ENCODE peak calls at places on chromosome 13, in five cellular contexts. One of them, this sample, is unnamed.
A peak's percentile ranks its signal among the peaks of the same experiment; 100 is the strongest.

GRCh38 chr13:59801107-59801880 is 362.4 kb downstream of the DIAPH3 start:
- DNase-seq in astrocyte of the spinal cord: no peak
- DNase-seq in upper lobe of right lung: no peak
- DNase-seq in A549: no peak
- DNase-seq in neural crest cell: no peak
- DNase-seq in this sample: no peak

GRCh38 chr13:111941845-111942447 is 125.0 kb upstream of the SOX1 start:
- DNase-seq in astrocyte of the spinal cord: no peak
- DNase-seq in upper lobe of right lung: no peak
- DNase-seq in A549: no peak
- DNase-seq in neural crest cell: no peak
- DNase-seq in this sample: no peak

GRCh38 chr13:27199691-27200090 is 28.1 kb upstream of the USP12 start:
- DNase-seq in astrocyte of the spinal cord: no peak
- DNase-seq in upper lobe of right lung: no peak
- DNase-seq in A549: no peak
- DNase-seq in neural crest cell: no peak
- DNase-seq in this sample: no peak

GRCh38 chr13:54928071-54928470 is 1899.5 kb downstream of the OLFM4 start:
- DNase-seq in astrocyte of the spinal cord: no peak
- DNase-seq in upper lobe of right lung: no peak
- DNase-seq in A549: no peak
- DNase-seq in neural crest cell: no peak
- DNase-seq in this sample: no peak

GRCh38 chr13:25966086-25966485 is 85.7 kb downstream of the SHISA2 start:
- DNase-seq in astrocyte of the spinal cord: no peak
- DNase-seq in upper lobe of right lung: no peak
- DNase-seq in A549: no peak
- DNase-seq in neural crest cell: no peak
- DNase-seq in this sample: no peak

GRCh38 chr13:59774511-59774911 is 389.2 kb downstream of the DIAPH3 start:
- DNase-seq in astrocyte of the spinal cord: peak; percentile 78
- DNase-seq in upper lobe of right lung: no peak
- DNase-seq in A549: peak; percentile 1
- DNase-seq in neural crest cell: no peak
- DNase-seq in this sample: no peak

GRCh38 chr13:111668451-111668850 is 348.0 kb downstream of the TEX29 start:
- DNase-seq in astrocyte of the spinal cord: no peak
- DNase-seq in upper lobe of right lung: no peak
- DNase-seq in A549: no peak
- DNase-seq in neural crest cell: no peak
- DNase-seq in this sample: no peak

GRCh38 chr13:112140366-112140765 is 73.4 kb downstream of the SOX1 start:
- DNase-seq in astrocyte of the spinal cord: no peak
- DNase-seq in upper lobe of right lung: peak; percentile 16
- DNase-seq in A549: no peak
- DNase-seq in neural crest cell: no peak
- DNase-seq in this sample: no peak

GRCh38 chr13:40653558-40654318 is 12.7 kb downstream of the FOXO1 start:
- DNase-seq in astrocyte of the spinal cord: no peak
- DNase-seq in upper lobe of right lung: no peak
- DNase-seq in A549: no peak
- DNase-seq in neural crest cell: no peak
- DNase-seq in this sample: no peak

GRCh38 chr13:80979035-80979641 is 638.2 kb upstream of the SPRY2 start:
- DNase-seq in astrocyte of the spinal cord: peak; percentile 74
- DNase-seq in upper lobe of right lung: no peak
- DNase-seq in A549: peak; percentile 70
- DNase-seq in neural crest cell: peak; percentile 26
- DNase-seq in this sample: peak; percentile 49

GRCh38 chr13:51435002-51435578 is 17.7 kb downstream of the INTS6 start:
- DNase-seq in astrocyte of the spinal cord: peak; percentile 38
- DNase-seq in upper lobe of right lung: no peak
- DNase-seq in A549: peak; percentile 12
- DNase-seq in neural crest cell: no peak
- DNase-seq in this sample: no peak
- TF ChIP-seq CTCF in astrocyte of the spinal cord: peak; percentile 55
- TF ChIP-seq CTCF in upper lobe of right lung: peak; percentile 63
- TF ChIP-seq CTCF in A549: peak; percentile 48
- TF ChIP-seq CTCF in neural crest cell: peak; percentile 78
- TF ChIP-seq CTCF in this sample: no peak

GRCh38 chr13:106371024-106371423 is 164.4 kb downstream of the EFNB2 start:
- DNase-seq in astrocyte of the spinal cord: no peak
- DNase-seq in upper lobe of right lung: no peak
- DNase-seq in A549: no peak
- DNase-seq in neural crest cell: no peak
- DNase-seq in this sample: no peak

GRCh38 chr13:106369091-106369490 is 166.4 kb downstream of the EFNB2 start:
- DNase-seq in astrocyte of the spinal cord: peak; percentile 46
- DNase-seq in upper lobe of right lung: no peak
- DNase-seq in A549: no peak
- DNase-seq in neural crest cell: no peak
- DNase-seq in this sample: no peak

GRCh38 chr13:106367361-106367781 is 168.1 kb downstream of the EFNB2 start:
- DNase-seq in astrocyte of the spinal cord: peak; percentile 78
- DNase-seq in upper lobe of right lung: no peak
- DNase-seq in A549: no peak
- DNase-seq in neural crest cell: no peak
- DNase-seq in this sample: no peak

GRCh38 chr13:106372199-106373160 is 163.0 kb downstream of the EFNB2 start:
- DNase-seq in astrocyte of the spinal cord: peak; percentile 80
- DNase-seq in upper lobe of right lung: no peak
- DNase-seq in A549: no peak
- DNase-seq in neural crest cell: no peak
- DNase-seq in this sample: no peak

GRCh38 chr13:106369858-106370257 is 165.6 kb downstream of the EFNB2 start:
- DNase-seq in astrocyte of the spinal cord: peak; percentile 55
- DNase-seq in upper lobe of right lung: no peak
- DNase-seq in A549: no peak
- DNase-seq in neural crest cell: no peak
- DNase-seq in this sample: no peak
- TF ChIP-seq CTCF in astrocyte of the spinal cord: no peak
- TF ChIP-seq CTCF in upper lobe of right lung: no peak
- TF ChIP-seq CTCF in A549: no peak
- TF ChIP-seq CTCF in neural crest cell: no peak
- TF ChIP-seq CTCF in this sample: no peak

DNA sequence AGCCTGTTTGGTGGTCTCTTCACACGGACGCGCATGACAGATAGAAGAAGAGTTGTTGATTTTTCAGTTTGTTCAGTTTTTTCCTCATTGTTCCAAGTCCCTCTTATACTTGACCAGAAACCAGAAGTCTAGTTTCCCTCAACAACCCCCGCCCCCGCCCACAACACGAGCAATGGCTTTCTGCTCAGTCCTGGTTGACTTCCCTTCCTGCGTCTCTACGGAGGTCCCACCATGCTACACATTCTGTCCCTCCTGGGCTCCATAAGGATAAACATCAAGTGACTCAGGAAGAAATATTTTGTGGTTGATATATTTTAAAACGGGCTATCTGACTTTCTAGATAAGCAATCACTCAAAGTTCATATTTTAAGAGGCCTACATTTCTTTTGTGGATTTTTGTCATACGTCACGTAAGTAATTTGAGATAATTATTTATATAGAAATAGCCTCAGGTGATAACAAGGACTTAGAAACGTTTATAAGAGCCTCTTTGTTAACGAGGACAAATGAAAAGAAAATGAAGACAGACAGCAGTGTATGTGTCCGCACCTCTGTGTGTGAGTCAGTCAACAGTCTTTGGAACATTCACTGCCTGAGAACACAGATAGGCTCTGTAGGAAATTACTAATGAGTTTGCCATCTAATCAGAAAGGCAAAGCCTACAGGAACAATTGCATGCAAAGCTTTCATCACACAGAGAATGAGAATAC is 214.4 kb downstream of the RAP2A start:
- DNase-seq in astrocyte of the spinal cord: no peak
- DNase-seq in upper lobe of right lung: no peak
- DNase-seq in A549: no peak
- DNase-seq in neural crest cell: no peak
- DNase-seq in this sample: no peak
- TF ChIP-seq CTCF in astrocyte of the spinal cord: no peak
- TF ChIP-seq CTCF in upper lobe of right lung: no peak
- TF ChIP-seq CTCF in A549: no peak
- TF ChIP-seq CTCF in neural crest cell: no peak
- TF ChIP-seq CTCF in this sample: no peak

DNA sequence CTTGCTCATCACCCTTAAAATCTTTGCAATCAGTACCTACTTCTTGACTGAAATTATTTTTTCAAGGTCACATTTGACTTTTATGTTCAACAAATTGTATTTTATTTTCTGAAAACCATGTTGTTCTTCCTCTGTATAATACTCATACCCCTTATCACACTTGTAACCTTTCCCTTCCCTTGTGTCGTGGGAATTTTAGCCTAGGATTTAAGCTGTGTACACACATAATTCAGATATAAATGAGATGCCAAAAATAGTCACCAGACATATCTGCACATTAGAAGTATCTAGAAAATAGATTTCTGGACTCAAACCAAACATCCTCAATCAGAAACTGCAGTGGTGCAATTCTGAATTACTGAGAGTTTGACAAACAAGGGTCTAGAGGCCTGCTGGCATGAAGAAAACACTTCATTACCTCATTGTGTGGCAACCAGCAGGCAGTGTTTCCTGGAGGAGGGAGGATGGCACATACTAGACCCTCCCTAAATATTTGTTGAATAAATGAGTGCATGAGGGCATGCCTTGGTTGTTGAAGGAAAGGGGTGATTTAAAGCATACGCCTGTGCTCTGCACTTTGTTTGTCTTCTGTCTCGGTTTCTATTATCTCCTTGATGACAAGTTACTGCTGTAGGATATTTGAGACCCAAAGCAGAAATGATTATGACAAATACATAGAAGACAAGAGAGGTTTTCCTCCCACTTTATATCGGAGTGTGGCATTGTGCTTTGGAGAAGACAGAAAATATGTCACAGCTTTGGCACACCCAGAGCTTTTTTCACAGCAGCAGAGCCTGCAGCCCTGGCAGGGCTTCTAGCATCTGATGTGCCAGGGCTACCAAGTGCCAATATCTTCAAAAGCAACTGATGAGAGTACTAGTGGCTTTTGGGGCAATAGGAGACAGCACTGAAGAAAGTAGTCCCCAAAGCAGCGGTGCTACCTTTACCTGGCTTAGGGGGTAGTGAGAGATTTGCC is 881.1 kb downstream of the PCDH9 start:
- DNase-seq in astrocyte of the spinal cord: no peak
- DNase-seq in upper lobe of right lung: no peak
- DNase-seq in A549: peak; percentile 49
- DNase-seq in neural crest cell: no peak
- DNase-seq in this sample: no peak
- TF ChIP-seq CTCF in astrocyte of the spinal cord: no peak
- TF ChIP-seq CTCF in upper lobe of right lung: no peak
- TF ChIP-seq CTCF in A549: no peak
- TF ChIP-seq CTCF in neural crest cell: no peak
- TF ChIP-seq CTCF in this sample: no peak

This sample was measured in GM20000.